ENCODE peak calls at places on chromosomes 11 and 22, in six cellular contexts. One of them, this sample, is unnamed.

GRCh38 chr22:31278643-31279326 is 13.5 kb downstream of the PIK3IP1 start:
- DNase-seq in heart left ventricle: no peak
- DNase-seq in tibial artery: no peak
- DNase-seq in left ventricle myocardium inferior: no peak
- DNase-seq in CD8-positive, alpha-beta T cell: peak; percentile 62
- DNase-seq in osteoblast: no peak
- DNase-seq in this sample: no peak

GRCh38 chr11:115257286-115258077 is 246.7 kb downstream of the CADM1 start:
- DNase-seq in osteoblast: no peak
- DNase-seq in heart left ventricle: no peak
- DNase-seq in left ventricle myocardium inferior: no peak
- DNase-seq in tibial artery: no peak
- DNase-seq in CD8-positive, alpha-beta T cell: no peak
- DNase-seq in this sample: no peak

GRCh38 chr11:7072401-7073028 is 16.3 kb upstream of the RBMXL2 start:
- DNase-seq in tibial artery: no peak
- DNase-seq in osteoblast: no peak
- DNase-seq in left ventricle myocardium inferior: no peak
- DNase-seq in CD8-positive, alpha-beta T cell: no peak
- DNase-seq in heart left ventricle: no peak
- DNase-seq in this sample: no peak

GRCh38 chr11:128116447-128117240 is 470.7 kb downstream of the ETS1 start:
- DNase-seq in osteoblast: no peak
- DNase-seq in heart left ventricle: no peak
- DNase-seq in CD8-positive, alpha-beta T cell: no peak
- DNase-seq in left ventricle myocardium inferior: no peak
- DNase-seq in tibial artery: no peak
- DNase-seq in this sample: no peak

GRCh38 chr11:61162092-61162935 is 1.1 kb upstream of the VPS37C start:
- DNase-seq in heart left ventricle: no peak
- DNase-seq in osteoblast: peak; percentile 82
- DNase-seq in tibial artery: no peak
- DNase-seq in CD8-positive, alpha-beta T cell: no peak
- DNase-seq in left ventricle myocardium inferior: no peak
- DNase-seq in this sample: no peak

GRCh38 chr11:7892059-7892699 is 38.9 kb downstream of the OR10A6 start:
- DNase-seq in heart left ventricle: no peak
- DNase-seq in tibial artery: no peak
- DNase-seq in CD8-positive, alpha-beta T cell: no peak
- DNase-seq in osteoblast: no peak
- DNase-seq in left ventricle myocardium inferior: no peak
- DNase-seq in this sample: no peak

GRCh38 chr11:70608568-70609314 is 210.4 kb downstream of the CTTN start:
- DNase-seq in left ventricle myocardium inferior: no peak
- DNase-seq in osteoblast: peak; percentile 92
- DNase-seq in CD8-positive, alpha-beta T cell: no peak
- DNase-seq in tibial artery: no peak
- DNase-seq in heart left ventricle: peak; percentile 21
- DNase-seq in this sample: no peak

GRCh38 chr11:35165416-35166368 is 26.7 kb downstream of the CD44 start:
- DNase-seq in osteoblast: peak; percentile 74
- DNase-seq in tibial artery: no peak
- DNase-seq in left ventricle myocardium inferior: no peak
- DNase-seq in CD8-positive, alpha-beta T cell: peak; percentile 81
- DNase-seq in heart left ventricle: peak; percentile 36
- DNase-seq in this sample: no peak

GRCh38 chr11:63508009-63508408 is 2.1 kb downstream of the LGALS12 start:
- DNase-seq in left ventricle myocardium inferior: peak; percentile 49
- DNase-seq in heart left ventricle: peak; percentile 76
- DNase-seq in osteoblast: no peak
- DNase-seq in tibial artery: no peak
- DNase-seq in CD8-positive, alpha-beta T cell: no peak
- DNase-seq in this sample: peak; percentile 52

GRCh38 chr11:23959466-23959865 is 537.4 kb upstream of the LUZP2 start:
- DNase-seq in heart left ventricle: no peak
- DNase-seq in osteoblast: no peak
- DNase-seq in tibial artery: no peak
- DNase-seq in CD8-positive, alpha-beta T cell: no peak
- DNase-seq in left ventricle myocardium inferior: no peak
- DNase-seq in this sample: no peak

GRCh38 chr11:125101596-125101995 is 9.8 kb downstream of the TMEM218 start:
- DNase-seq in tibial artery: no peak
- DNase-seq in CD8-positive, alpha-beta T cell: no peak
- DNase-seq in osteoblast: peak; percentile 67
- DNase-seq in left ventricle myocardium inferior: no peak
- DNase-seq in heart left ventricle: no peak
- DNase-seq in this sample: no peak

GRCh38 chr22:50641696-50642607 is 14.0 kb upstream of the ARSA start:
- DNase-seq in osteoblast: peak; percentile 76
- DNase-seq in left ventricle myocardium inferior: no peak
- DNase-seq in heart left ventricle: peak; percentile 42
- DNase-seq in tibial artery: no peak
- DNase-seq in CD8-positive, alpha-beta T cell: no peak
- DNase-seq in this sample: no peak

GRCh38 chr11:125154380-125155099 is 10.0 kb upstream of the PKNOX2 start:
- DNase-seq in heart left ventricle: no peak
- DNase-seq in CD8-positive, alpha-beta T cell: no peak
- DNase-seq in tibial artery: no peak
- DNase-seq in left ventricle myocardium inferior: no peak
- DNase-seq in osteoblast: no peak
- DNase-seq in this sample: no peak

GRCh38 chr11:87359401-87359800 is 321.7 kb downstream of the TMEM135 start:
- DNase-seq in CD8-positive, alpha-beta T cell: no peak
- DNase-seq in osteoblast: no peak
- DNase-seq in left ventricle myocardium inferior: no peak
- DNase-seq in heart left ventricle: no peak
- DNase-seq in tibial artery: no peak
- DNase-seq in this sample: no peak

GRCh38 chr11:85809191-85809590 is 1.8 kb downstream of the SYTL2 start:
- DNase-seq in left ventricle myocardium inferior: no peak
- DNase-seq in osteoblast: no peak
- DNase-seq in tibial artery: no peak
- DNase-seq in heart left ventricle: no peak
- DNase-seq in CD8-positive, alpha-beta T cell: peak; percentile 30
- DNase-seq in this sample: no peak

GRCh38 chr11:76224461-76225121 is 18.3 kb upstream of the WNT11 start:
- DNase-seq in left ventricle myocardium inferior: no peak
- DNase-seq in heart left ventricle: no peak
- DNase-seq in osteoblast: no peak
- DNase-seq in tibial artery: no peak
- DNase-seq in CD8-positive, alpha-beta T cell: no peak
- DNase-seq in this sample: no peak

GRCh38 chr11:107683807-107684206 is 28.0 kb downstream of the SLN start:
- DNase-seq in left ventricle myocardium inferior: no peak
- DNase-seq in osteoblast: no peak
- DNase-seq in tibial artery: no peak
- DNase-seq in heart left ventricle: no peak
- DNase-seq in CD8-positive, alpha-beta T cell: no peak
- DNase-seq in this sample: no peak

GRCh38 chr22:35480143-35480542 is 60.5 kb upstream of the RASD2 start:
- DNase-seq in osteoblast: no peak
- DNase-seq in CD8-positive, alpha-beta T cell: no peak
- DNase-seq in left ventricle myocardium inferior: peak; percentile 36
- DNase-seq in tibial artery: peak; percentile 74
- DNase-seq in heart left ventricle: no peak
- DNase-seq in this sample: peak; percentile 40

GRCh38 chr11:126416542-126417090 is 61.1 kb downstream of the ST3GAL4 start:
- DNase-seq in tibial artery: peak; percentile 94
- DNase-seq in CD8-positive, alpha-beta T cell: peak; percentile 67
- DNase-seq in heart left ventricle: peak; percentile 95
- DNase-seq in left ventricle myocardium inferior: peak; percentile 91
- DNase-seq in osteoblast: peak; percentile 97
- DNase-seq in this sample: peak; percentile 94

GRCh38 chr11:123062892-123063395 is 1.0 kb upstream of the HSPA8 start:
- DNase-seq in left ventricle myocardium inferior: no peak
- DNase-seq in heart left ventricle: no peak
- DNase-seq in osteoblast: peak; percentile 43
- DNase-seq in tibial artery: no peak
- DNase-seq in CD8-positive, alpha-beta T cell: no peak
- DNase-seq in this sample: no peak

GRCh38 chr22:37049224-37049623 is 2.3 kb upstream of the KCTD17 start:
- DNase-seq in osteoblast: peak; percentile 48
- DNase-seq in heart left ventricle: no peak
- DNase-seq in left ventricle myocardium inferior: no peak
- DNase-seq in CD8-positive, alpha-beta T cell: no peak
- DNase-seq in tibial artery: no peak
- DNase-seq in this sample: no peak

GRCh38 chr11:18379201-18379600 is 15.2 kb upstream of the LDHA start:
- DNase-seq in osteoblast: peak; percentile 35
- DNase-seq in left ventricle myocardium inferior: no peak
- DNase-seq in CD8-positive, alpha-beta T cell: no peak
- DNase-seq in heart left ventricle: no peak
- DNase-seq in tibial artery: no peak
- DNase-seq in this sample: no peak

GRCh38 chr11:2367266-2368160 is 9.6 kb upstream of the CD81 start:
- DNase-seq in CD8-positive, alpha-beta T cell: no peak
- DNase-seq in left ventricle myocardium inferior: no peak
- DNase-seq in tibial artery: no peak
- DNase-seq in heart left ventricle: no peak
- DNase-seq in osteoblast: peak; percentile 72
- DNase-seq in this sample: no peak

GRCh38 chr22:17907731-17908051 is 116.7 kb downstream of the MICAL3 start:
- DNase-seq in left ventricle myocardium inferior: no peak
- DNase-seq in CD8-positive, alpha-beta T cell: no peak
- DNase-seq in osteoblast: no peak
- DNase-seq in heart left ventricle: no peak
- DNase-seq in tibial artery: no peak
- DNase-seq in this sample: no peak

GRCh38 chr22:23058481-23059336 is 11.6 kb upstream of the GNAZ start:
- DNase-seq in tibial artery: peak; percentile 52
- DNase-seq in heart left ventricle: no peak
- DNase-seq in left ventricle myocardium inferior: no peak
- DNase-seq in CD8-positive, alpha-beta T cell: no peak
- DNase-seq in osteoblast: no peak
- DNase-seq in this sample: no peak
- H3K4me1 ChIP-seq in tibial artery: no peaks in the 10 kb centered on the region
- H3K4me1 ChIP-seq in heart left ventricle: no peaks in the 10 kb centered on the region
- H3K4me1 ChIP-seq in left ventricle myocardium inferior: no peaks in the 10 kb centered on the region
- H3K4me1 ChIP-seq in CD8-positive, alpha-beta T cell: no peaks in the 10 kb centered on the region
- H3K4me1 ChIP-seq in osteoblast: no peaks in the 10 kb centered on the region
- H3K4me1 ChIP-seq in this sample: no peaks in the 10 kb centered on the region

DNA sequence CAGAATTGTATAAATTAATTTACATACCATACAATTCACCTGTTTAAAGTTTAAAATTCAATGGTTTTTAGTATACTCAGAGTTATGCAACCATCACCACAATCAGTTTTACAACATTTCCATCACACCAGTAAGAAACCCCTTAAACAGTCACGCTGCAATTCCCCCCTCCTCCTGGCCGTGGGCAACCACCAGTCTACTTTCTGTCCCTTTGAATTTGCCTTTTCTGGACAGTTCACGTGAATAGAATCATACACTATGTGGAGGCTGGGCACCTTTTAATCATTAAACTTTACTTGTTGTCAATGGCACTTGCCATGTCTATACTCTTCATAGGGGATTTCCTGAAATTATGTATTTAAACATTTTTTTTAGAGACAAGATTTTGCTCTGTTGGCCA is 20.1 kb upstream of the SWAP70 start:
- DNase-seq in CD8-positive, alpha-beta T cell: no peak
- DNase-seq in left ventricle myocardium inferior: no peak
- DNase-seq in tibial artery: no peak
- DNase-seq in osteoblast: no peak
- DNase-seq in heart left ventricle: no peak
- DNase-seq in this sample: no peak
- H3K27ac ChIP-seq in CD8-positive, alpha-beta T cell: no peak overlapping the region
- H3K27ac ChIP-seq in left ventricle myocardium inferior: no peak overlapping the region
- H3K27ac ChIP-seq in tibial artery: no peak overlapping the region
- H3K27ac ChIP-seq in osteoblast: no peak overlapping the region
- H3K27ac ChIP-seq in heart left ventricle: no peak overlapping the region
- H3K27ac ChIP-seq in this sample: no peak overlapping the region

GRCh38 chr22:29629382-29630179 is 26.1 kb downstream of the NF2 start:
- DNase-seq in left ventricle myocardium inferior: no peak
- DNase-seq in tibial artery: no peak
- DNase-seq in CD8-positive, alpha-beta T cell: no peak
- DNase-seq in osteoblast: no peak
- DNase-seq in heart left ventricle: no peak
- DNase-seq in this sample: no peak
- H3K4me1 ChIP-seq in left ventricle myocardium inferior: peaks cover 52% of the 10 kb centered on the region
- H3K4me1 ChIP-seq in tibial artery: no peaks in the 10 kb centered on the region
- H3K4me1 ChIP-seq in CD8-positive, alpha-beta T cell: peaks cover under 1% of the 10 kb centered on the region
- H3K4me1 ChIP-seq in osteoblast: peaks cover 49% of the 10 kb centered on the region
- H3K4me1 ChIP-seq in heart left ventricle: no peaks in the 10 kb centered on the region
- H3K4me1 ChIP-seq in this sample: peaks cover 6% of the 10 kb centered on the region

GRCh38 chr11:83918471-83918870 is 632.3 kb upstream of the CCDC90B start:
- DNase-seq in CD8-positive, alpha-beta T cell: no peak
- DNase-seq in tibial artery: peak; percentile 83
- DNase-seq in left ventricle myocardium inferior: peak; percentile 29
- DNase-seq in osteoblast: no peak
- DNase-seq in heart left ventricle: peak; percentile 52
- DNase-seq in this sample: peak; percentile 41
- H3K27ac ChIP-seq in CD8-positive, alpha-beta T cell: no peak overlapping the region
- H3K27ac ChIP-seq in tibial artery: peak overlapping the region; percentile 23
- H3K27ac ChIP-seq in left ventricle myocardium inferior: no peak overlapping the region
- H3K27ac ChIP-seq in osteoblast: no peak overlapping the region
- H3K27ac ChIP-seq in heart left ventricle: no peak overlapping the region
- H3K27ac ChIP-seq in this sample: peak overlapping the region; percentile 13

DNA sequence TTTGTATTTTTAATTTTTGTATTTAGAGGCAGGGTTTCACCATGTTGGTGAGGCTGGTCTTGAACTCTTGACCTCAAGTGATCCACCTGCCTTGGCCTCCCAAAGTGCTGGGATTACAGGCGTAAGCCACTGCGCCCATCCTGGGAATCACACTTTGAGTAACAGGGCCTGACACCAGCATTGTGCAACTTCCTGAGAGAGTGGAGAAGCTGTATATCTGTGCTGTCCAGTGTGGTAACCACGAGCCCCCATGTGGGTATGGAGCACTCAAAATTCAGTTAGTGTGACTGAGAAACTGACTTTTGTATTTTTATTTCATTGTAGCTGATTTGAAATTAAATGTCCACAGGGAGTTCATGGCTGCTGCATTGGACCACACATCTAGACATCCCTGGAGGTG is 36.2 kb downstream of the MPPED1 start:
- DNase-seq in tibial artery: no peak
- DNase-seq in left ventricle myocardium inferior: no peak
- DNase-seq in heart left ventricle: no peak
- DNase-seq in osteoblast: no peak
- DNase-seq in CD8-positive, alpha-beta T cell: no peak
- DNase-seq in this sample: no peak
- H3K4me1 ChIP-seq in tibial artery: no peaks in the 10 kb centered on the region
- H3K4me1 ChIP-seq in left ventricle myocardium inferior: no peaks in the 10 kb centered on the region
- H3K4me1 ChIP-seq in heart left ventricle: no peaks in the 10 kb centered on the region
- H3K4me1 ChIP-seq in osteoblast: no peaks in the 10 kb centered on the region
- H3K4me1 ChIP-seq in CD8-positive, alpha-beta T cell: no peaks in the 10 kb centered on the region
- H3K4me1 ChIP-seq in this sample: no peaks in the 10 kb centered on the region

This sample was measured in adrenal gland.